ENCODE peak calls at places on chromosomes 3 and 15, in seven cellular contexts. N, I, M, J, U, R and Y are unnamed samples.

GRCh38 chr15:60972866-60973265 is 256.2 kb downstream of the RORA start:
- DNase-seq in N (no peak), I (no peak), M (no peak), J (no peak), U (no peak), R (no peak), Y (no peak)

GRCh38 chr3:36401056-36401455 is 20.8 kb downstream of the STAC start:
- DNase-seq in N (no peak), I (no peak), M (no peak), J (no peak), U (no peak), R (no peak), Y (no peak)

GRCh38 chr3:146972726-146973125 is 367.6 kb upstream of the PLSCR5 start:
- DNase-seq in N (no peak), I (no peak), M (no peak), J (no peak), U (no peak), R (no peak), Y (no peak)

GRCh38 chr15:73318463-73319351 is 50.1 kb downstream of the HCN4 start:
- DNase-seq in N (peak; percentile 86), I (peak; percentile 72), M (no peak), J (peak; percentile 66), U (no peak), R (peak; percentile 55), Y (peak; percentile 72)

GRCh38 chr3:161559177-161559998 is 62.8 kb downstream of the OTOL1 start:
- DNase-seq in N (no peak), I (peak; percentile 11), M (peak; percentile 46), J (peak; percentile 73), U (no peak), R (no peak), Y (peak; percentile 12)

GRCh38 chr3:58824285-58824684 is 157.7 kb upstream of the FAM3D start:
- DNase-seq in N (peak; percentile 37), I (peak; percentile 25), M (no peak), J (peak; percentile 80), U (peak; percentile 85), R (peak; percentile 35), Y (peak; percentile 33)

GRCh38 chr3:36707623-36708409 is 56.5 kb downstream of the DCLK3 start:
- DNase-seq in N (no peak), I (no peak), M (no peak), J (no peak), U (no peak), R (no peak), Y (no peak)

GRCh38 chr3:159982442-159982841 is 6.2 kb upstream of the IL12A start:
- DNase-seq in N (no peak), I (no peak), M (no peak), J (no peak), U (no peak), R (no peak), Y (no peak)

GRCh38 chr3:99172736-99173657 is 271.5 kb upstream of the DCBLD2 start:
- DNase-seq in N (peak; percentile 37), I (peak; percentile 32), M (peak; percentile 32), J (peak; percentile 70), U (peak; percentile 84), R (peak; percentile 18), Y (peak; percentile 31)

GRCh38 chr15:70018646-70019600 is 78.8 kb downstream of the TLE3 start:
- DNase-seq in N (no peak), I (peak; percentile 41), M (no peak), J (no peak), U (no peak), R (peak; percentile 31), Y (no peak)

GRCh38 chr3:116338713-116339112 is 106.6 kb downstream of the LSAMP start:
- DNase-seq in N (no peak), I (no peak), M (no peak), J (no peak), U (no peak), R (no peak), Y (no peak)

GRCh38 chr3:116340680-116341216 is 104.5 kb downstream of the LSAMP start:
- DNase-seq in N (no peak), I (no peak), M (no peak), J (no peak), U (no peak), R (no peak), Y (no peak)

GRCh38 chr3:116339441-116340028 is 105.8 kb downstream of the LSAMP start:
- DNase-seq in N (no peak), I (no peak), M (no peak), J (no peak), U (peak; percentile 79), R (no peak), Y (no peak)

GRCh38 chr3:116341381-116341780 is 103.9 kb downstream of the LSAMP start:
- DNase-seq in N (no peak), I (no peak), M (no peak), J (no peak), U (no peak), R (no peak), Y (no peak)

DNA sequence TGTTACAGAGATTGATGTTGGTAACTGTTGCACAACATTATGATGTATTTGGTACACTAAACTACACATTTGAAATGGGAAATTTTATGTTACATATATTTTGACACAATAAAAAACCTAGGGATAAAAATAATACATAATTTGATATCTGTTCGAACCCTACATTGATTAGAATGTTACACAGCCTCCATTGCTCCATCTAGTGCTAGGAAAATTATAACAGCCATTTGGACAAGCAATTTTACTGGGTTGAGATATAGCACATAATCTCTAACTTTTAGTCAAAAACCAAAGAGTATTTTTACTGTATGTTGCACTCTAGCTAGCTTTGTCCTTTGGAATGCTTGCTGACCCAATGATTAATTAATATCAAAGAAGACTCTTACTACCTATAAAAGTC is 108.1 kb downstream of the LSAMP start:
- DNase-seq in N (no peak), I (no peak), M (no peak), J (no peak), U (no peak), R (no peak), Y (no peak)
- TF ChIP-seq CTCF in N (no peak), I (peak; percentile 3), M (no peak), J (peak; percentile 23), U (no peak), R (no peak), Y (no peak)

DNA sequence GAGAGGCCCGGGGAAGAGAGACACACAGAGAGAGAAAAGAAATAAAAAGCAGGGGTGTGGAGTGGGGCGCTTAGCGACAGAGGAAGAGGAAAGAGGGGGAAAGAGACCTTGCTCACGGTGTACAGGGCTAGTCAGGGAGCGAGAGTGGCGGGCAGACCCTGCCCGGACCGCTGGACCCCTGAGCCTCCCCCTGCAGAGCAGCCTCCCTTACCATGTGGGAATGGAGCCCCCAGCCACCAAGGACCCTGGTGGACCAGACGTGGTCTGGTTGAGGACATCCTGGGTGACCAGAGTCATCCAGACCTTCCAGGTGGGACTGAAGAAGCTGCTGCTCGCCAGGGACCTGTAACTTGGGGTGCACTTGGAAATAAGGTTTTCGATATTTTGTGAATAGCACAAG is 129.6 kb downstream of the CHSY1 start:
- DNase-seq in N (no peak), I (no peak), M (no peak), J (no peak), U (no peak), R (peak; percentile 51), Y (no peak)
- TF ChIP-seq CTCF in N (no peak), I (no peak), M (no peak), J (no peak), U (no peak), R (no peak), Y (no peak)

DNA sequence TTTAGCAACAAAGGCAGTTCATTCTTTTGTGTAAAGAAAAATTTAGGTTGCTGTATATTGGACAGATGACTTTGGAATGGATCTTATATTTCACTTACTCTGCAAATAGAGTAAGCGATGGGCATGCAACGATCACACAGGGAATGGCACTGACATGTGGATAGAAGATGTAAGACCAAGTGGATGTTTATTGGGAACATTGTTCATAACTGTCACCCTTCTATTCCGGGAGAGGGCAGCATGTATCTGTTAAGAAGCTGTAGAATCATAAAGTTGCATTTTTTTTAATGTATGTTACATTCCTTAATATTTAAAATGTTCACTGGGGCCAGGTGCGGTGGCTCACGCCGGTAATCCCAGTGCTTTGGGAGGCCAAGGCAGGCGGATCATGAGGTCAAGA is 41.2 kb downstream of the HPS3 start:
- DNase-seq in N (no peak), I (no peak), M (no peak), J (no peak), U (no peak), R (no peak), Y (no peak)
- TF ChIP-seq CTCF in N (no peak), I (no peak), M (no peak), J (no peak), U (no peak), R (no peak), Y (no peak)

DNA sequence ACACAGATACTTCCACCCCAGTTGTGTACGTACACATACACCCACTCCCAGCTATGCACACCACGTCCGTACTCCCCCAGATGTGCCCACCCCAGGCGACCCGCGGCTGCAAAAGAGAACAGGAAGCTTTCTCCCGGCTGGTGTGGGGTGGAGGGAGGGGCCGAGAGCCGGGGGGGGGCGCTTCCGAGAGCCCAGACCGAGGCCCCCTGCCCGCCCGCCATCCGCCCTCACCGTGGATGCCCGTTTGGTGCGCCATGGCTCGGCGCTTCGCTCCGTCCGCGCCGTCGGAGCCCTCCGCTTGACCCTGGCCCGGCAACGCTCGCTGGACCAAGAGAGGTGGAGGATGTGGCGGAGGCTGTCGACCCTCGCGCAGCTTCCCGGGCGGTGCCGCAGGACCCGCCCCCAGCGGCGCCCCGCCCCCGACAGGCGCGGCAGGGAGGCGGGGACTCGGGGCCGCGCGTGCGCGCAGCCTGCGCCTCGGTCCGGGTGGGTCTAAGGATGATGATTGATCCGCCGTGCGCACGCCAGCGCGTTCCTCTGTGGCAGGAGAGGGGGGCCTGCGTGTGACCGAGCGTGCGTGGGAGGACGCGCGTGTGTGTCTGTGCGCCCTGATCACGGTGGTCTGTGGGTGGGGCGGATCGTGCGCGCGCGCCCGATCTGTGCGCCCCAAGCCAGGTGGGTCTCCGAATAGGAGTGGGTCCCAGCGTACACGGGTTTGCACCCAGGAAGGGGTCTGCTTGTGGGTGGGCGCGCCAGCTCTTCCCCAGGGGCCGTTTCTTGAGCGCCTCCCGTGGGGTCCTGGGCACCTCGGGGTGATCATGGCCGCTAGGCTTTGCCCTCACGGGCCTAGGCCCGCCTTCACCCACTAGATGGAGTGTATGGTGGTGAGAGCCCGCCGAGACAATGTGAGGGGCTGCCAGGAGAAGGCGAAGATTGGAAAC is at the start of gene TWF2:
- DNase-seq in N (peak; percentile 98), I (peak; percentile 97), M (no peak), J (peak; percentile 91), U (peak; percentile 82), R (peak; percentile 94), Y (peak; percentile 99)
- TF ChIP-seq CTCF in N (peak; percentile 49), I (peak; percentile 44), M (no peak), J (peak; percentile 46), U (peak; percentile 54), R (peak; percentile 27), Y (peak; percentile 17)